ENCODE peak calls at places on chromosome 22, in five cellular contexts. One of them, this sample, is unnamed.

GRCh38 chr22:36160499-36160942 is at the start of gene APOL3:
- DNase-seq in activated naive CD4-positive, alpha-beta T cell: peak; percentile 19
- DNase-seq in ACHN: peak; percentile 19
- DNase-seq in RPMI7951: peak; percentile 76
- DNase-seq in NCI-H146: no peak
- DNase-seq in this sample: no peak

GRCh38 chr22:37566329-37566837 is 6.1 kb downstream of the CDC42EP1 start:
- DNase-seq in activated naive CD4-positive, alpha-beta T cell: peak; percentile 36
- DNase-seq in NCI-H146: no peak
- DNase-seq in RPMI7951: no peak
- DNase-seq in ACHN: no peak
- DNase-seq in this sample: no peak

GRCh38 chr22:37054078-37054440 is 2.5 kb downstream of the KCTD17 start:
- DNase-seq in ACHN: no peak
- DNase-seq in activated naive CD4-positive, alpha-beta T cell: no peak
- DNase-seq in NCI-H146: no peak
- DNase-seq in RPMI7951: no peak
- DNase-seq in this sample: peak; percentile 56

GRCh38 chr22:42371112-42371900 is 60.9 kb downstream of the NFAM1 start:
- DNase-seq in ACHN: no peak
- DNase-seq in RPMI7951: no peak
- DNase-seq in NCI-H146: no peak
- DNase-seq in activated naive CD4-positive, alpha-beta T cell: no peak
- DNase-seq in this sample: no peak

GRCh38 chr22:48366056-48366455 is 1461.6 kb downstream of the BRD1 start:
- DNase-seq in ACHN: no peak
- DNase-seq in activated naive CD4-positive, alpha-beta T cell: no peak
- DNase-seq in NCI-H146: no peak
- DNase-seq in RPMI7951: no peak
- DNase-seq in this sample: no peak

GRCh38 chr22:40076702-40077645 is 82.2 kb downstream of the FAM83F start:
- DNase-seq in ACHN: peak; percentile 14
- DNase-seq in RPMI7951: no peak
- DNase-seq in activated naive CD4-positive, alpha-beta T cell: no peak
- DNase-seq in NCI-H146: no peak
- DNase-seq in this sample: no peak

GRCh38 chr22:49962751-49963646 is 2.4 kb downstream of the PIM3 start:
- DNase-seq in activated naive CD4-positive, alpha-beta T cell: no peak
- DNase-seq in RPMI7951: no peak
- DNase-seq in NCI-H146: no peak
- DNase-seq in ACHN: no peak
- DNase-seq in this sample: no peak

GRCh38 chr22:41638124-41638523 is 17.0 kb downstream of the XRCC6 start:
- DNase-seq in RPMI7951: no peak
- DNase-seq in NCI-H146: no peak
- DNase-seq in activated naive CD4-positive, alpha-beta T cell: no peak
- DNase-seq in ACHN: no peak
- DNase-seq in this sample: no peak

GRCh38 chr22:32802291-32802826 is 854 bp downstream of the TIMP3 start:
- DNase-seq in activated naive CD4-positive, alpha-beta T cell: no peak
- DNase-seq in RPMI7951: peak; percentile 15
- DNase-seq in NCI-H146: no peak
- DNase-seq in ACHN: no peak
- DNase-seq in this sample: no peak

GRCh38 chr22:47322854-47323253 is 560.4 kb downstream of the TBC1D22A start:
- DNase-seq in ACHN: no peak
- DNase-seq in NCI-H146: no peak
- DNase-seq in activated naive CD4-positive, alpha-beta T cell: no peak
- DNase-seq in RPMI7951: peak; percentile 38
- DNase-seq in this sample: peak; percentile 24

GRCh38 chr22:28418063-28418462 is 261.6 kb downstream of the TTC28 start:
- DNase-seq in RPMI7951: no peak
- DNase-seq in NCI-H146: no peak
- DNase-seq in ACHN: no peak
- DNase-seq in activated naive CD4-positive, alpha-beta T cell: no peak
- DNase-seq in this sample: no peak

GRCh38 chr22:35334010-35334409 is 34.3 kb downstream of the TOM1 start:
- DNase-seq in NCI-H146: no peak
- DNase-seq in RPMI7951: no peak
- DNase-seq in activated naive CD4-positive, alpha-beta T cell: no peak
- DNase-seq in ACHN: no peak
- DNase-seq in this sample: no peak

GRCh38 chr22:36900880-36901279 is 12.5 kb upstream of the CSF2RB start:
- DNase-seq in activated naive CD4-positive, alpha-beta T cell: no peak
- DNase-seq in NCI-H146: no peak
- DNase-seq in RPMI7951: no peak
- DNase-seq in ACHN: no peak
- DNase-seq in this sample: no peak

GRCh38 chr22:21026783-21027692 is 5.3 kb downstream of the SLC7A4 start:
- DNase-seq in ACHN: no peak
- DNase-seq in NCI-H146: no peak
- DNase-seq in RPMI7951: peak; percentile 70
- DNase-seq in activated naive CD4-positive, alpha-beta T cell: no peak
- DNase-seq in this sample: peak; percentile 14

GRCh38 chr22:42848941-42849340 is 8.1 kb downstream of the ARFGAP3 start:
- DNase-seq in activated naive CD4-positive, alpha-beta T cell: no peak
- DNase-seq in NCI-H146: no peak
- DNase-seq in RPMI7951: no peak
- DNase-seq in ACHN: no peak
- DNase-seq in this sample: no peak